ENCODE peak calls at places on chromosomes 3 and 15, in five cellular contexts. A is left ventricle myocardium inferior; C is stimulated activated CD8-positive, alpha-beta memory T cell treated with anti-CD3 and anti-CD28 coated beads, Interleukin-12 subunit alpha, Interleukin-12 subunit beta, amount 100 ng/mL, for 1 hour; B is head of caudate nucleus; T is ELF-1. Y is an unnamed sample.

GRCh38 chr3:94616833-94617232 is 554.0 kb downstream of the NSUN3 start:
- DNase-seq in B (no peak), A (no peak), T (no peak), C (no peak), Y (no peak)

GRCh38 chr15:66850078-66850991 is 148.3 kb downstream of the SMAD6 start:
- DNase-seq in A (peak; percentile 58), T (peak; percentile 74), B (no peak), C (no peak), Y (no peak)

GRCh38 chr3:40437893-40438292 is 19.2 kb upstream of the RPL14 start:
- DNase-seq in B (no peak), T (no peak), C (no peak), A (no peak), Y (no peak)

GRCh38 chr3:39910135-39910534 is 100.7 kb downstream of the MYRIP start:
- DNase-seq in C (no peak), B (no peak), T (no peak), A (no peak), Y (no peak)

GRCh38 chr3:134864644-134865043 is 69.6 kb downstream of the EPHB1 start:
- DNase-seq in C (no peak), B (no peak), T (no peak), A (peak; percentile 26), Y (no peak)

GRCh38 chr3:177467268-177467985 is 270.1 kb upstream of the TBL1XR1 start:
- DNase-seq in B (no peak), T (no peak), C (no peak), A (no peak), Y (no peak)

GRCh38 chr3:104631254-104631653 is 735.5 kb upstream of the ALCAM start:
- DNase-seq in C (no peak), B (no peak), A (no peak), T (no peak), Y (no peak)

GRCh38 chr3:15294914-15295313 is 37.5 kb downstream of the SH3BP5 start:
- DNase-seq in T (no peak), B (no peak), A (no peak), C (no peak), Y (no peak)

GRCh38 chr3:113628788-113629187 is 67.7 kb downstream of the USF3 start:
- DNase-seq in B (no peak), C (no peak), T (no peak), A (no peak), Y (no peak)

GRCh38 chr15:66231421-66232266 is 21.9 kb downstream of the MEGF11 start:
- DNase-seq in T (peak; percentile 31), A (no peak), B (no peak), C (no peak), Y (no peak)

GRCh38 chr15:90062023-90062728 is 40.1 kb downstream of the IDH2 start:
- DNase-seq in C (no peak), B (no peak), T (peak; percentile 93), A (peak; percentile 54), Y (peak; percentile 54)

GRCh38 chr15:50825946-50826345 is 60.4 kb upstream of the SPPL2A start:
- DNase-seq in T (no peak), B (no peak), C (no peak), A (no peak), Y (no peak)

GRCh38 chr3:133882986-133883586 is 12.6 kb downstream of the RAB6B start:
- DNase-seq in C (no peak), B (no peak), T (no peak), A (no peak), Y (no peak)

GRCh38 chr3:65669163-65669875 is 369.4 kb downstream of the MAGI1 start:
- DNase-seq in T (no peak), C (no peak), B (no peak), A (no peak), Y (no peak)

GRCh38 chr15:53872410-53872809 is 105.8 kb upstream of the UNC13C start:
- DNase-seq in T (no peak), C (no peak), A (no peak), B (no peak), Y (no peak)

GRCh38 chr15:48221885-48222284 is 15.8 kb downstream of the SLC12A1 start:
- DNase-seq in A (no peak), C (no peak), T (no peak), B (no peak), Y (no peak)

GRCh38 chr15:52709172-52709979 is 30.2 kb upstream of the ATOSA start:
- DNase-seq in B (no peak), A (no peak), T (peak; percentile 93), C (no peak), Y (no peak)

GRCh38 chr15:68231102-68231818 is 1.7 kb upstream of the CLN6 start:
- DNase-seq in A (no peak), C (no peak), B (no peak), T (no peak), Y (no peak)

GRCh38 chr3:193563999-193564398 is 9.3 kb upstream of the ATP13A4 start:
- DNase-seq in C (no peak), B (no peak), A (no peak), T (no peak), Y (no peak)

GRCh38 chr3:186257866-186258265 is 104.2 kb downstream of the DGKG start:
- DNase-seq in C (no peak), B (no peak), T (no peak), A (no peak), Y (no peak)

GRCh38 chr3:12706504-12707253 is 42.8 kb upstream of the RAF1 start:
- DNase-seq in C (peak; percentile 22), B (peak; percentile 31), T (peak; percentile 92), A (peak; percentile 24), Y (peak; percentile 44)

GRCh38 chr3:100316656-100317069 is 17.9 kb upstream of the NIT2 start:
- DNase-seq in C (no peak), B (no peak), A (no peak), T (peak; percentile 20), Y (no peak)

GRCh38 chr3:42704136-42704841 is 1.7 kb upstream of the HHATL start:
- DNase-seq in T (no peak), B (peak; percentile 4), C (no peak), A (no peak), Y (peak; percentile 36)

GRCh38 chr15:69189157-69189556 is 28.7 kb downstream of the GLCE start:
- DNase-seq in C (no peak), B (no peak), T (no peak), A (no peak), Y (no peak)

GRCh38 chr3:40573985-40574384 is 49.2 kb downstream of the ZNF621 start:
- DNase-seq in A (no peak), B (no peak), C (no peak), T (no peak), Y (no peak)

Y was measured in dorsolateral prefrontal cortex.